ENCODE peak calls at places on chromosomes 5 and 9, in six cellular contexts. E is heart left ventricle, U is testis, J is tibial artery, T is uterus, C is WERI-Rb-1. Z is an unnamed sample.
A peak's percentile ranks its signal among the peaks of the same experiment; 100 is the strongest.

GRCh38 chr9:18675345-18675744 is 201.4 kb downstream of the ADAMTSL1 start:
- DNase-seq in E (no peak), U (no peak), J (no peak), T (no peak), C (no peak), Z (no peak)

GRCh38 chr9:90086076-90086475 is 481.3 kb downstream of the GADD45G start:
- DNase-seq in E (no peak), U (no peak), J (peak; percentile 43), T (no peak), C (peak; percentile 45), Z (peak; percentile 32)

GRCh38 chr9:99377790-99378775 is 156.0 kb downstream of the SEC61B start:
- DNase-seq in E (no peak), U (no peak), J (no peak), T (no peak), C (no peak), Z (no peak)

GRCh38 chr9:14066815-14067214 is 247.1 kb downstream of the NFIB start:
- DNase-seq in E (no peak), U (no peak), J (no peak), T (no peak), C (no peak), Z (no peak)

GRCh38 chr9:120941046-120941770 is 14.6 kb upstream of the TRAF1 start:
- DNase-seq in E (no peak), U (no peak), J (no peak), T (no peak), C (no peak), Z (no peak)

GRCh38 chr5:97854871-97855762 is 672.1 kb upstream of the RIOK2 start:
- DNase-seq in E (peak; percentile 25), U (no peak), J (no peak), T (no peak), C (no peak), Z (no peak)

GRCh38 chr9:38421498-38422211 is 2.6 kb downstream of the IGFBPL1 start:
- DNase-seq in E (no peak), U (no peak), J (no peak), T (no peak), C (peak; percentile 72), Z (peak; percentile 80)

GRCh38 chr9:127776195-127776918 is 2.1 kb downstream of the SH2D3C start:
- DNase-seq in E (no peak), U (no peak), J (no peak), T (no peak), C (peak; percentile 55), Z (peak; percentile 83)

GRCh38 chr9:117114768-117115167 is 300.1 kb downstream of the ASTN2 start:
- DNase-seq in E (no peak), U (no peak), J (no peak), T (no peak), C (peak; percentile 26), Z (no peak)

GRCh38 chr5:159916841-159917761 is 819 bp downstream of the ADRA1B start:
- DNase-seq in E (no peak), U (no peak), J (no peak), T (no peak), C (no peak), Z (no peak)

GRCh38 chr5:149445343-149445738 is 66.2 kb upstream of the IL17B start:
- DNase-seq in E (no peak), U (no peak), J (no peak), T (no peak), C (no peak), Z (no peak)

GRCh38 chr5:157004893-157005551 is 42.0 kb upstream of the TIMD4 start:
- DNase-seq in E (no peak), U (no peak), J (no peak), T (no peak), C (no peak), Z (no peak)

GRCh38 chr5:159764283-159764927 is 151.9 kb upstream of the ADRA1B start:
- DNase-seq in E (no peak), U (peak; percentile 40), J (no peak), T (peak; percentile 46), C (no peak), Z (no peak)

GRCh38 chr9:79083621-79084020 is 488.1 kb upstream of the TLE4 start:
- DNase-seq in E (no peak), U (no peak), J (no peak), T (no peak), C (no peak), Z (no peak)

GRCh38 chr5:122759740-122760139 is 15.1 kb upstream of the SNX2 start:
- DNase-seq in E (no peak), U (no peak), J (no peak), T (no peak), C (no peak), Z (no peak)

GRCh38 chr9:34197756-34198711 is 19.2 kb downstream of the UBAP1 start:
- DNase-seq in E (no peak), U (no peak), J (no peak), T (no peak), C (no peak), Z (peak; percentile 74)

GRCh38 chr9:72983512-72984021 is 30.7 kb upstream of the ALDH1A1 start:
- DNase-seq in E (no peak), U (no peak), J (no peak), T (no peak), C (no peak), Z (no peak)

GRCh38 chr5:144484124-144484897 is 313.6 kb downstream of the KCTD16 start:
- DNase-seq in E (no peak), U (no peak), J (no peak), T (no peak), C (no peak), Z (no peak)

GRCh38 chr9:89740722-89741121 is 135.9 kb downstream of the GADD45G start:
- DNase-seq in E (no peak), U (no peak), J (no peak), T (no peak), C (no peak), Z (no peak)

GRCh38 chr5:27963050-27963783 is 924.8 kb upstream of the CDH9 start:
- DNase-seq in E (no peak), U (no peak), J (no peak), T (no peak), C (no peak), Z (no peak)

GRCh38 chr5:150672237-150672883 is 11.3 kb downstream of the MYOZ3 start:
- DNase-seq in E (peak; percentile 75), U (peak; percentile 45), J (peak; percentile 66), T (peak; percentile 50), C (no peak), Z (peak; percentile 90)

GRCh38 chr9:33445389-33445881 is 2.0 kb downstream of the AQP3 start:
- DNase-seq in E (no peak), U (peak; percentile 42), J (no peak), T (no peak), C (no peak), Z (peak; percentile 55)

GRCh38 chr9:106019017-106019692 is 324.8 kb downstream of the TMEM38B start:
- DNase-seq in E (no peak), U (peak; percentile 17), J (no peak), T (no peak), C (no peak), Z (no peak)

GRCh38 chr5:147530801-147531389 is 21.0 kb upstream of the DPYSL3 start:
- DNase-seq in E (no peak), U (no peak), J (no peak), T (no peak), C (no peak), Z (no peak)

GRCh38 chr5:171606414-171607024 is 179.1 kb upstream of the SMIM23 start:
- DNase-seq in E (no peak), U (no peak), J (no peak), T (no peak), C (no peak), Z (no peak)

DNA sequence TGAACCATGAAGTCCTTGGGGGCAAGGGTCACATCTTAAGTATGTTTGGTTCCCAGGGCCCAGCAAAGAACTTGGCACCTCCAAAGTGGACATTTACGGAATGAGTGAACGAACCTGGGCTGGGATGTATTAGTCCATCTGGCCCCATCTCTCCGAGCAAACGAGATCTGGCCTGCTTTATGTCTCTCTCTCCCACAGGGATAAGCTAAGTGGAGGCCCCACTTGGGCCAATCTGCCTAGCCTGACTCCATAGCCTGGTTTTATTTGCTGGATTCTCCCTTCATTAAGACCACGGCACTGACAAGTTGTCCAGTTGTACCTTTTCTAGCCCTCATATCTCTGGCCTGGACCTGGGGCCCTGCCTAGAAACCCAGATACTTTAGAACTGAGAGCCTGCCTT is 2.1 kb downstream of the TTLL11 start:
- DNase-seq in E (no peak), U (no peak), J (no peak), T (no peak), C (no peak), Z (no peak)
- H3K4me3 ChIP-seq in E (peak overlapping the region; percentile 93), U (no peak overlapping the region), J (peak overlapping the region; percentile 80), T (no peak overlapping the region), C (no peak overlapping the region), Z (no peak overlapping the region)

GRCh38 chr5:59241564-59241963 is 652.0 kb downstream of the PDE4D start:
- DNase-seq in E (no peak), U (no peak), J (no peak), T (no peak), C (no peak), Z (no peak)
- H3K36me3 ChIP-seq in E (no peaks in the 10 kb centered on the region), U (no peaks in the 10 kb centered on the region), J (no peaks in the 10 kb centered on the region), T (no peaks in the 10 kb centered on the region), C (no peaks in the 10 kb centered on the region), Z (no peaks in the 10 kb centered on the region)

GRCh38 chr5:1654786-1655495 is 131.2 kb upstream of the LPCAT1 start:
- DNase-seq in E (no peak), U (no peak), J (no peak), T (no peak), C (no peak), Z (peak; percentile 54)

GRCh38 chr5:1655496-1656270 is 131.9 kb upstream of the LPCAT1 start:
- DNase-seq in E (no peak), U (no peak), J (no peak), T (no peak), C (no peak), Z (peak; percentile 49)

GRCh38 chr5:1657161-1657741 is 133.5 kb upstream of the LPCAT1 start:
- DNase-seq in E (no peak), U (no peak), J (no peak), T (no peak), C (no peak), Z (peak; percentile 21)

GRCh38 chr5:1658665-1659064 is 134.9 kb upstream of the LPCAT1 start:
- DNase-seq in E (no peak), U (no peak), J (no peak), T (no peak), C (no peak), Z (peak; percentile 49)

DNA sequence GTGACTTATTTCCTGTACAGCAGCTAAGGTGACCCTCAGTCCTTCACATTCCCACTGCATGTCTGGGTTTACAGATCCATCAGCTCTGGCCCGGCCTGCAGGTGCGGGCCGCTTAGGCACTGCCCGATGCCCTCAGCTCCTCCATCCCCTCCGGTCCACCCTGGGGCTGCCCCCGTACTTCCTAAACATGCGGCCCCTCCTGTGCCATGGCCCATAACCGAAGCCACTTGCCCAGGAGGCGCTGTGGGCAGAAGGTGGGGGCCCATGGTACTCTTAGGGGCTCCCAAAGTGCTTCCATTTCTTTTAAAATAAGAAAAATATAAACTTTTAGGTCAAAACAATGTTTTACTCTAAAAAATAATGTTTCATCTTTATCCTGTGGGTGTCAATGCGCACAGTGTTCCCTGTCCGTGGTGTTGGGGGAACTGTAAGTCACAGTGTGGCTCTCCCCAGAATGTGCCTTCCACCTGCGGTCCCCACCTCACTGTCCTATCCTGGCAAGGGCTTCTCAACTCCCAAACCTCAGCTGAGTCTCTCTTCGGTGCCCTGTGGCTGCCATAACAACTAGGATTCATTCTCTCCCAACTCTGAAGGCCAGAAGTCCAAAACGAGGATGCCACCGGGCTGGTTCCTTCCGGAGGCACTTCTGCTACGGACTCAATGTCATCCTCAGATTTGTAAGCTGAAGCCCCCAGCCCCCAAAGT is 132.7 kb upstream of the LPCAT1 start:
- DNase-seq in E (no peak), U (no peak), J (no peak), T (no peak), C (no peak), Z (peak; percentile 40)
- H3K27me3 ChIP-seq in E (peaks cover 56% of the 10 kb centered on the region), U (no peaks in the 10 kb centered on the region), J (peaks cover 87% of the 10 kb centered on the region), T (no peaks in the 10 kb centered on the region), C (peaks cover 11% of the 10 kb centered on the region), Z (peaks cover 8% of the 10 kb centered on the region)

GRCh38 chr9:119349548-119349947 is 19.7 kb downstream of the BRINP1 start:
- DNase-seq in E (no peak), U (no peak), J (no peak), T (no peak), C (peak; percentile 42), Z (peak; percentile 50)
- H3K4me3 ChIP-seq in E (no peak overlapping the region), U (no peak overlapping the region), J (no peak overlapping the region), T (no peak overlapping the region), C (no peak overlapping the region), Z (no peak overlapping the region)

Z was measured in H7.